ENCODE peak calls at places on chromosomes 11 and 22, in nine cellular contexts. J, C, P, N, M, O, Q, R and G are unnamed samples.

GRCh38 chr11:61149624-61150615 is 11.3 kb downstream of the VPS37C start:
- DNase-seq in N (no peak), J (no peak), M (no peak), C (no peak), O (no peak), R (no peak), Q (peak; percentile 31), P (no peak), G (no peak)

GRCh38 chr11:118694185-118694584 is 14.7 kb upstream of the TREH start:
- DNase-seq in N (no peak), R (no peak), C (no peak), M (no peak), Q (no peak), J (no peak), P (no peak), O (no peak), G (no peak)

GRCh38 chr11:108224908-108225786 is 2.3 kb downstream of the ATM start:
- DNase-seq in P (no peak), O (no peak), J (peak; percentile 66), R (no peak), Q (no peak), C (no peak), N (no peak), M (no peak), G (no peak)

GRCh38 chr11:18706330-18707243 is 8.0 kb downstream of the TMEM86A start:
- DNase-seq in J (peak; percentile 73), C (no peak), Q (no peak), M (peak; percentile 38), P (peak; percentile 41), R (no peak), N (peak; percentile 43), O (no peak), G (no peak)

GRCh38 chr22:32206774-32207758 is 2.2 kb upstream of the RFPL2 start:
- DNase-seq in C (no peak), M (no peak), P (no peak), O (no peak), R (no peak), Q (no peak), N (no peak), J (no peak), G (no peak)

GRCh38 chr11:10654211-10655150 is 39.1 kb downstream of the IRAG1 start:
- DNase-seq in Q (no peak), N (no peak), M (peak; percentile 6), P (no peak), C (no peak), O (peak; percentile 72), J (peak; percentile 52), R (peak; percentile 62), G (no peak)

GRCh38 chr11:75273989-75274391 is 33.4 kb downstream of the TPBGL start:
- DNase-seq in Q (no peak), P (no peak), O (no peak), M (no peak), C (no peak), J (peak; percentile 55), N (no peak), R (no peak), G (no peak)

GRCh38 chr11:63494936-63495335 is 4.0 kb upstream of the PLAAT5 start:
- DNase-seq in N (no peak), R (no peak), M (no peak), P (no peak), C (no peak), J (no peak), Q (no peak), O (no peak), G (no peak)

GRCh38 chr22:38831166-38831945 is 12.5 kb downstream of the NPTXR start:
- DNase-seq in Q (no peak), C (no peak), P (no peak), O (no peak), N (no peak), R (no peak), J (no peak), M (no peak), G (no peak)

GRCh38 chr11:67381244-67381972 is 8.0 kb upstream of the CLCF1 start:
- DNase-seq in Q (no peak), N (no peak), C (no peak), R (no peak), P (no peak), O (no peak), M (no peak), J (no peak), G (no peak)

GRCh38 chr22:46354176-46354992 is 18.9 kb downstream of the TRMU start:
- DNase-seq in M (no peak), Q (no peak), C (no peak), N (no peak), P (no peak), J (no peak), O (no peak), R (no peak), G (no peak)

GRCh38 chr11:107857550-107858216 is 904 bp downstream of the SLC35F2 start:
- DNase-seq in M (no peak), C (no peak), O (peak; percentile 55), Q (peak; percentile 11), R (no peak), J (peak; percentile 48), P (no peak), N (no peak), G (no peak)

GRCh38 chr11:11748706-11749365 is 92.9 kb upstream of the USP47 start:
- DNase-seq in O (no peak), R (no peak), M (no peak), Q (no peak), J (no peak), P (no peak), N (no peak), C (no peak), G (no peak)